ENCODE peak calls at places on chromosomes 6 and 20, in five cellular contexts. D is left ventricle myocardium inferior; N is cardiac muscle cell; G is activated CD4-positive, alpha-beta T cell treated with anti-CD3 and anti-CD28 coated beads, Interleukin-2, amount 50 U/mL, for 24 hours; R is AML-193. S is an unnamed sample.
A peak's percentile ranks its signal among the peaks of the same experiment; 100 is the strongest.

GRCh38 chr20:49344975-49345374 is 67.1 kb upstream of the ZNFX1 start:
- DNase-seq in D (peak; percentile 48), G (no peak), N (no peak), R (no peak), S (no peak)

GRCh38 chr6:108118359-108118724 is 43.8 kb upstream of the OSTM1 start:
- DNase-seq in G (no peak), R (no peak), D (no peak), N (no peak), S (no peak)

GRCh38 chr6:35297541-35298481 is at the start of gene DEF6:
- DNase-seq in N (peak; percentile 93), G (peak; percentile 85), R (peak; percentile 98), D (peak; percentile 82), S (peak; percentile 93)

GRCh38 chr20:36888880-36889516 is 13.1 kb downstream of the TLDC2 start:
- DNase-seq in D (no peak), N (no peak), G (no peak), R (no peak), S (no peak)

GRCh38 chr6:56842602-56843475 is 112.1 kb upstream of the BEND6 start:
- DNase-seq in D (peak; percentile 39), G (no peak), N (peak; percentile 87), R (peak; percentile 55), S (peak; percentile 85)

GRCh38 chr6:88360203-88360797 is 194.2 kb upstream of the CNR1 start:
- DNase-seq in R (no peak), N (no peak), D (no peak), G (no peak), S (no peak)

GRCh38 chr20:58719258-58719657 is 26.7 kb downstream of the NPEPL1 start:
- DNase-seq in G (no peak), N (no peak), R (no peak), D (peak; percentile 7), S (no peak)

GRCh38 chr6:33199687-33200233 is 705 bp downstream of the RXRB start:
- DNase-seq in N (peak; percentile 85), G (peak; percentile 58), D (peak; percentile 77), R (no peak), S (no peak)

GRCh38 chr6:38968702-38969149 is 79.9 kb upstream of the GLP1R start:
- DNase-seq in D (no peak), G (no peak), N (no peak), R (no peak), S (no peak)

GRCh38 chr6:116518621-116519020 is 7.2 kb downstream of the CALHM5 start:
- DNase-seq in N (no peak), D (no peak), R (no peak), G (no peak), S (no peak)

GRCh38 chr6:139905404-139906052 is 531.1 kb upstream of the CITED2 start:
- DNase-seq in N (no peak), R (no peak), G (no peak), D (no peak), S (no peak)

GRCh38 chr20:4946585-4947378 is 54.5 kb downstream of the SLC23A2 start:
- DNase-seq in R (no peak), N (no peak), D (no peak), G (no peak), S (no peak)

GRCh38 chr6:43847741-43848630 is 78.0 kb downstream of the VEGFA start:
- DNase-seq in N (no peak), G (no peak), R (no peak), D (no peak), S (no peak)

GRCh38 chr6:2403546-2403945 is 158.1 kb upstream of the GMDS start:
- DNase-seq in D (no peak), N (no peak), G (no peak), R (no peak), S (no peak)

GRCh38 chr20:59805786-59806577 is 127.5 kb downstream of the SYCP2 start:
- DNase-seq in R (no peak), D (no peak), G (no peak), N (no peak), S (no peak)

GRCh38 chr6:170206931-170207431 is 83.9 kb downstream of the DLL1 start:
- DNase-seq in G (no peak), D (no peak), R (no peak), N (no peak), S (no peak)

GRCh38 chr6:14882394-14883073 is 363.3 kb upstream of the JARID2 start:
- DNase-seq in D (peak; percentile 24), N (no peak), G (no peak), R (no peak), S (no peak)

GRCh38 chr6:126939784-126940183 is 178.7 kb upstream of the RSPO3 start:
- DNase-seq in G (no peak), D (no peak), N (no peak), R (no peak), S (no peak)

GRCh38 chr6:150605333-150605732 is 5.6 kb downstream of the PLEKHG1 start:
- DNase-seq in G (no peak), N (no peak), D (no peak), R (no peak), S (no peak)

GRCh38 chr6:71478834-71479541 is 190.4 kb downstream of the OGFRL1 start:
- DNase-seq in G (no peak), N (no peak), R (no peak), D (no peak), S (no peak)

GRCh38 chr20:38146628-38147027 is 18.4 kb downstream of the TGM2 start:
- DNase-seq in R (no peak), G (no peak), N (no peak), D (no peak), S (no peak)

GRCh38 chr6:38213275-38213674 is 393.7 kb downstream of the ZFAND3 start:
- DNase-seq in D (no peak), G (no peak), N (peak; percentile 30), R (no peak), S (no peak)

GRCh38 chr20:5074050-5074674 is 45.6 kb downstream of the PCNA start:
- DNase-seq in N (no peak), R (no peak), D (no peak), G (no peak), S (no peak)

GRCh38 chr6:56838965-56839364 is 115.9 kb upstream of the BEND6 start:
- DNase-seq in G (no peak), R (peak; percentile 48), N (no peak), D (no peak), S (no peak)

GRCh38 chr20:17138237-17138636 is 88.6 kb upstream of the PCSK2 start:
- DNase-seq in D (no peak), N (peak; percentile 0), G (no peak), R (no peak), S (no peak)

GRCh38 chr20:4811661-4812181 is 90.0 kb downstream of the PRND start:
- DNase-seq in G (no peak), R (peak; percentile 96), N (no peak), D (peak; percentile 72), S (peak; percentile 94)

GRCh38 chr6:43290905-43291355 is 7.1 kb upstream of the SLC22A7 start:
- DNase-seq in N (no peak), D (no peak), R (no peak), G (no peak), S (no peak)